ENCODE peak calls at places on chromosomes 16 and 17, in eight cellular contexts. G is Karpas-422, M is MM.1S, I is colonic mucosa, Y is neural progenitor cell, T is IMR-90, F is aorta, B is vagina. J is an unnamed sample. For H3K4me1, the result is how much of the 10 kb centered on the place peaks cover.

GRCh38 chr17:77503916-77504651 is 363.3 kb downstream of the SEC14L1 start:
- DNase-seq in T (no peak), I (no peak), B (no peak), Y (no peak), M (no peak), F (peak), G (no peak), J (no peak)

GRCh38 chr16:8936421-8936820 is 27.3 kb downstream of the USP7 start:
- DNase-seq in F (no peak), M (peak), I (no peak), T (peak), G (peak), Y (peak), B (no peak), J (peak)

GRCh38 chr17:10349403-10349802 is 23.4 kb downstream of the MYH13 start:
- DNase-seq in I (no peak), G (peak), B (no peak), F (no peak), Y (peak), T (no peak), M (no peak), J (no peak)

GRCh38 chr17:69018022-69018615 is 42.6 kb downstream of the ABCA9 start:
- DNase-seq in T (no peak), F (no peak), Y (no peak), G (no peak), B (no peak), M (no peak), I (no peak), J (no peak)

GRCh38 chr17:46943511-46944393 is 20.8 kb downstream of the GOSR2 start:
- DNase-seq in G (no peak), M (no peak), B (no peak), I (no peak), T (peak), Y (peak), F (no peak), J (no peak)

GRCh38 chr17:12342609-12343248 is 322.1 kb downstream of the MAP2K4 start:
- DNase-seq in G (peak), B (no peak), M (no peak), T (no peak), Y (peak), I (peak), F (no peak), J (peak)

GRCh38 chr17:57463103-57463885 is 207.0 kb downstream of the MSI2 start:
- DNase-seq in G (no peak), M (no peak), F (no peak), I (no peak), B (no peak), T (peak), Y (no peak), J (no peak)

GRCh38 chr16:77289331-77289809 is 90.2 kb downstream of the SYCE1L start:
- DNase-seq in I (no peak), T (peak), F (no peak), M (no peak), G (no peak), Y (no peak), B (no peak), J (no peak)

GRCh38 chr17:74779948-74780400 is 3.8 kb upstream of the NAT9 start:
- DNase-seq in I (no peak), B (no peak), F (no peak), G (no peak), T (no peak), M (no peak), Y (no peak), J (no peak)

GRCh38 chr17:69763503-69763902 is 311.5 kb upstream of the KCNJ16 start:
- DNase-seq in T (peak), M (no peak), G (no peak), Y (no peak), B (no peak), F (no peak), I (no peak), J (no peak)

GRCh38 chr17:20225162-20226115 is 216.3 kb downstream of the SPECC1 start:
- DNase-seq in F (no peak), M (no peak), I (no peak), G (no peak), B (no peak), T (no peak), Y (no peak), J (no peak)

GRCh38 chr16:64152010-64152767 is 969.7 kb downstream of the CDH11 start:
- DNase-seq in I (no peak), T (no peak), G (peak), B (no peak), Y (no peak), M (no peak), F (no peak), J (no peak)

GRCh38 chr17:78197147-78197830 is 10.1 kb downstream of the AFMID start:
- DNase-seq in M (no peak), B (no peak), T (no peak), I (no peak), G (no peak), Y (no peak), F (no peak), J (no peak)

GRCh38 chr16:50228364-50228868 is 37.9 kb upstream of the ADCY7 start:
- DNase-seq in G (peak), Y (no peak), F (no peak), B (no peak), T (no peak), M (no peak), I (no peak), J (no peak)

GRCh38 chr17:38379448-38379847 is 27.8 kb downstream of the SOCS7 start:
- DNase-seq in I (no peak), F (no peak), G (no peak), B (no peak), T (no peak), Y (no peak), M (no peak), J (no peak)

GRCh38 chr16:59021751-59022150 is 287.6 kb upstream of the GOT2 start:
- DNase-seq in I (no peak), B (no peak), G (no peak), Y (no peak), F (no peak), M (no peak), T (peak), J (no peak)

GRCh38 chr17:19619705-19620325 is 28.7 kb upstream of the ALDH3A2 start:
- DNase-seq in Y (no peak), M (no peak), B (no peak), F (no peak), G (peak), I (no peak), T (no peak), J (no peak)

GRCh38 chr16:78523212-78523995 is 423.9 kb downstream of the WWOX start:
- DNase-seq in I (no peak), B (no peak), G (no peak), F (no peak), T (no peak), M (no peak), Y (no peak), J (no peak)

GRCh38 chr17:9768381-9768934 is 22.9 kb downstream of the DHRS7C start:
- DNase-seq in G (peak), I (no peak), Y (peak), F (no peak), M (no peak), T (peak), B (no peak), J (no peak)

GRCh38 chr16:66130296-66130910 is 236.1 kb upstream of the CDH5 start:
- DNase-seq in T (peak), I (no peak), F (no peak), M (no peak), G (peak), B (no peak), Y (no peak), J (no peak)

GRCh38 chr17:29114141-29114540 is 66.1 kb downstream of the MYO18A start:
- DNase-seq in G (no peak), M (no peak), B (no peak), Y (no peak), I (no peak), F (no peak), T (no peak), J (no peak)

GRCh38 chr16:48003226-48003907 is 152.4 kb downstream of the ABCC12 start:
- DNase-seq in I (no peak), Y (peak), T (no peak), F (no peak), G (no peak), B (no peak), M (no peak), J (no peak)

GRCh38 chr16:29789775-29790182 is 772 bp upstream of the KIF22 start:
- DNase-seq in F (no peak), T (no peak), B (no peak), Y (no peak), M (no peak), G (no peak), I (no peak), J (no peak)

GRCh38 chr16:57808589-57808988 is 6.3 kb upstream of the KIFC3 start:
- DNase-seq in T (no peak), B (no peak), I (no peak), G (no peak), F (no peak), Y (no peak), M (no peak), J (no peak)

GRCh38 chr16:28874406-28874805 is 3.9 kb upstream of the ATP2A1 start:
- DNase-seq in G (no peak), M (no peak), B (no peak), F (no peak), T (no peak), Y (no peak), I (no peak), J (no peak)

GRCh38 chr17:6328279-6328678 is 106.6 kb downstream of the AIPL1 start:
- DNase-seq in B (no peak), G (peak), T (no peak), F (no peak), Y (no peak), I (no peak), M (no peak), J (no peak)

GRCh38 chr16:25707982-25708583 is 16.3 kb downstream of the HS3ST4 start:
- DNase-seq in F (no peak), G (peak), B (no peak), I (peak), T (no peak), Y (peak), M (peak), J (no peak)

DNA sequence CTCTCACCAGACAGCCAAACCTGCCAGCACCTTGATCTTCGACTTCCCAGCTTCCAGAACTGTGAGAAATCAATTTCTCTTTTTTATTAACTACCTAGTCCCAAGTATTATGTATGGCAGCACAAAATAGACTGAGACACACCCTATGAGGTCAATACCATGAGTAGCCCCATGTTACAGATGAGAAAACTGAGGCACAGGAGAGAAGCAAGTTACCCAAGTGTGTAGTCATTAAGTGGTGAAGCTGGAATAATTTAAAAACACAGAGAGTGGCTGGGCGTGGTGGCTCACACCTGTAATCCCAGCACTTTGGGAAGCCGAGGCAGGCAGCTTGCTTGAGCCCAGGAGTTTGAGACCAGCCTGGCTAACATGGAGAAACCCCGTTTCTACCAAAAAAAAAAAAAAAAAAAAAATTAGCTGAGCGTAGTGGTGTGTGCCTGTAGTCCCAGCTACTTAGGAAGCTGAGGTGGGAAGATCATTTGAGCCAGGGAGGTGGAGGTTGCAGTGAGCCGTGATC is 4.9 kb downstream of the NQO1 start:
- DNase-seq in F (peak), I (no peak), Y (no peak), B (no peak), G (no peak), M (no peak), T (no peak), J (no peak)
- H3K4me1 ChIP-seq in F (under half), I (under half), Y (under half), B (under half), G (under half), M (under half), T (under half), J (under half)

DNA sequence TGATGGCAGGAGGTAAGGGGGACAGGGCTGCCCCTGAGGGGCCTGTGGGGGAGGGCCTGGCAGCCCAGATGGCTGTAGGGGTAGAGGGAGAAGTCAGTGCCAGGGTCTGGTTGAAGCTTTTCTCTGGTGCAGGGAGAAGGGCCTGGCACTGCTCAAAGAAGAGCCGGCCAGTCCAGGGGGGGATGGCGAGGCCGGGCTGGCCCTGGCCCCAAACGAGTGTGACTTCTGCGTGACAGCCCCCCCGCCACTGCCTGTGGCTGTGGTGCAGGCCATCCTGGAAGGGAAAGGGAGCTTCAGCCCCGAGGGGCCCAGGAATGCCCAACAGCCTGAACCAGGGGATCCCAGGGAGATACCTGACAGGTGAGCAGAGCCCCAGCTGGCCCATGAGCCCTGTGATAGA is 2.8 kb upstream of the NOL3 start:
- DNase-seq in F (no peak), G (no peak), Y (no peak), I (no peak), B (no peak), M (no peak), T (no peak), J (no peak)
- H3K4me1 ChIP-seq in F (under half), G (under half), Y (under half), I (under half), B (half or more), M (under half), T (under half), J (under half)

DNA sequence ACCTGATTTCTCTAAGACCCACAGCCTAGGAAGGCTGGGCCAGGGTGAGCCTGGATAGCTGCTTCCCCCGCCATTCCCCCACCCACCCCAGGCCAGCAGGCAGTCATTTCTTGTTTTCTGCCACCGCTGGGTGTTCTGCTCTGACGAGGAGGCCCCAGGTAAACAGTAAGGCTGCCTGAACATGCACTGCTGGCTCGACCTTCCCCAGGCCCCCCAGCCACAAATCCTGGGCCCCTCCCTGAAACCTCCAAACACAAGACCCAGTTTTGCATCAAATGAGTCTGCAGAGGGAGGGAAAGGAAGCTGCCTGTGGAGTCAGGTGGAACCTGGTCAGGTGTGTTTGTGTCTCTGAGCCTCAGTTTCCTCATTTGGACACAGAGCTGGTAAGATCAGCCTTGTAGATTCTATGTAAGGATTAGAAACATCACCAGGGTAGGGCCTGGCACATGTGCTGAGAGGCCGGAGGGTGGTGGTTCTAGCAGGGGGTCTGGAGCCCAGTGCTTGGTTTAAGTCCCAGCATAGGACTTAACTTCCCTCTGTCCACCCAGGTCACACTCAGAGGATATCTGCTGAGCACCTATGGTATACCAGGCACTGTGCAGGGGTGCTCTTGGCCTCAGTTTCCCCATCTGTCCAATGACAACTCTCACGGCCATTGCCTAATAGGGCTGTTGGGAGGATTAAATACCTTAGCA is 18.9 kb upstream of the PRM1 start:
- DNase-seq in F (no peak), Y (no peak), G (no peak), I (no peak), M (no peak), T (no peak), B (no peak), J (no peak)
- H3K4me1 ChIP-seq in F (under half), Y (under half), G (under half), I (under half), M (under half), T (under half), B (under half), J (under half)

GRCh38 chr17:59830846-59831486 is 61.8 kb downstream of the TUBD1 start:
- DNase-seq in F (peak), T (no peak), M (no peak), Y (no peak), I (no peak), B (no peak), G (no peak), J (no peak)
- H3K4me1 ChIP-seq in F (under half), T (under half), M (half or more), Y (under half), I (under half), B (half or more), G (half or more), J (under half)

GRCh38 chr16:53084736-53085538 is 30.1 kb downstream of the CHD9 start:
- DNase-seq in B (no peak), Y (no peak), T (no peak), G (peak), M (no peak), I (no peak), F (no peak), J (no peak)
- H3K4me1 ChIP-seq in B (half or more), Y (under half), T (under half), G (under half), M (under half), I (under half), F (under half), J (under half)

GRCh38 chr16:87492721-87493554 is at the start of gene ZCCHC14:
- DNase-seq in T (peak), G (no peak), I (peak), F (peak), M (peak), Y (peak), B (peak), J (peak)

GRCh38 chr16:87489434-87490045 is 3.3 kb downstream of the ZCCHC14 start:
- DNase-seq in F (no peak), G (no peak), I (no peak), M (no peak), Y (no peak), T (no peak), B (no peak), J (no peak)

GRCh38 chr16:87492241-87492635 is 586 bp downstream of the ZCCHC14 start:
- DNase-seq in I (no peak), M (no peak), Y (no peak), F (no peak), B (no peak), T (no peak), G (no peak), J (no peak)

GRCh38 chr16:87487361-87487924 is 5.4 kb downstream of the ZCCHC14 start:
- DNase-seq in F (peak), M (no peak), T (no peak), G (no peak), Y (peak), B (no peak), I (peak), J (peak)

GRCh38 chr16:87490091-87490798 is 2.6 kb downstream of the ZCCHC14 start:
- DNase-seq in T (no peak), M (no peak), G (no peak), I (no peak), F (no peak), Y (peak), B (no peak), J (no peak)
- H3K4me1 ChIP-seq in T (under half), M (under half), G (under half), I (under half), F (under half), Y (under half), B (half or more), J (under half)

DNA sequence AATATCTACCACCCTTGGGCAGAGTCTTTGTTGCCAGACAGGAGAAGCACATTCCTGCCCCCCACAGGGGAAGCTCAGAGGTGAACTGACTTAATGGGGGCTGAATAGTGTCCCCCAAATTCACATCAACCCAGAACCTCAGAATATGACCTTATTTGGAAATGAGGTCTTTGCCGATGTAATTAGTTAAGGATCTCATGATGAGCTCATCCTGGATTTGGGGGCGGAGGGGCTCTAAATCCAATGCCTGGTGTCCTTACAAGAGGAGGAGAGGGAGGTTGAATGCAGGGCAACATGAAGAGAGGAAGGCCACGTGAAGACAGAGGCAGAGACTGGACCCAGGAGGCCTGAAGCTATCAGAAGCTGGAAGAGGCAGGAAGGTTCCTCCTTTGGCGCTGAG is 21.4 kb downstream of the C16orf74 start:
- DNase-seq in F (no peak), G (no peak), B (no peak), M (no peak), Y (no peak), I (no peak), T (peak), J (no peak)
- H3K4me1 ChIP-seq in F (under half), G (under half), B (under half), M (under half), Y (under half), I (under half), T (under half), J (under half)

GRCh38 chr17:4174556-4174955 is 31.6 kb downstream of the CYB5D2 start:
- DNase-seq in G (no peak), F (peak), I (no peak), B (no peak), T (no peak), Y (no peak), M (no peak), J (no peak)
- H3K4me1 ChIP-seq in G (under half), F (under half), I (under half), B (under half), T (under half), Y (under half), M (under half), J (under half)

DNA sequence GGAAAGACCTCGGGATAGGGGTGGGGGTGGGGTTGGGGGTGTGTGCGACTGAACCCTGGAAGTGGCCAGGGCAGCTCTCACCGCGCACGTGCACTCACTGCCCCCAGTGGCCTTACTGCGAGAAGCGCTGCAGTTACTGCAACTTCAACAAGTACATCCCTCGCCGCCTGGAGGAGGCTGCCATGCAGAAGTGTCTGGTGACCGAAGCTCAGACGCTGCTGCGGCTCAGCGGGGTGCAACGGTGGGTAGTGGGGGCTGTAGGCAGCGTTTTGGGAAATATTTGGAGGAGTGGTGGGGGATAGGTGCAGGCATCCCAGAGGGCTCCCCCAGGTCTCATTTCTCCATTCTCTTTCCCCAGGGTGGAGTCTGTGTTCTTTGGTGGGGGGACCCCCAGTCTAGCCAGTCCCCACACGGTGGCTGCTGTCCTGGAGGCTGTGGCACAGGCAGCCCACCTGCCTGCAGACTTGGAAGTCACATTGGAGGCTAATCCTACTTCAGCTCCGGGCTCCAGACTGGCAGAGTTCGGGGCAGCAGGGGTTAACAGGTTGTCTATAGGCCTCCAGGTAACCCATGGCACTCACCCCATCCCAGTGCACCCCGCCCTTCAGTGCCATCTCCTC is 972 bp downstream of the RSAD1 start:
- DNase-seq in I (peak), Y (peak), T (peak), G (peak), M (peak), F (peak), B (no peak), J (no peak)
- H3K4me1 ChIP-seq in I (under half), Y (under half), T (under half), G (under half), M (under half), F (under half), B (under half), J (under half)

J was measured in iPS DF 6.9.